ENCODE peak calls at places on chromosomes 1 and 21, in seven cellular contexts. I is H4; E is lung; T is GM03348; Q is stimulated activated CD4-positive, alpha-beta T cell treated with anti-CD3 and anti-CD28 coated beads, Interleukin-4, amount 100 ng/mL, for 1 hour; F is sigmoid colon; G is activated gamma-delta T cell treated with Interleukin-2 at 50 U/mL for 16 hours. B is an unnamed sample.

GRCh38 chr1:45640293-45640692 is 16.4 kb upstream of the CCDC17 start:
- DNase-seq in I (no peak), E (no peak), T (no peak), Q (no peak), F (no peak), G (no peak), B (no peak)

GRCh38 chr21:37165606-37166005 is 92.6 kb downstream of the TTC3 start:
- DNase-seq in I (no peak), E (no peak), T (peak; percentile 24), Q (no peak), F (no peak), G (no peak), B (no peak)

GRCh38 chr1:89936694-89937093 is 58.2 kb upstream of the ZNF326 start:
- DNase-seq in I (no peak), E (no peak), T (no peak), Q (no peak), F (no peak), G (no peak), B (no peak)

GRCh38 chr1:48245106-48245505 is 22.6 kb downstream of the SLC5A9 start:
- DNase-seq in I (no peak), E (peak; percentile 33), T (no peak), Q (no peak), F (no peak), G (no peak), B (no peak)

GRCh38 chr1:17819129-17819802 is 64.1 kb downstream of the ACTL8 start:
- DNase-seq in I (no peak), E (no peak), T (no peak), Q (no peak), F (no peak), G (no peak), B (peak; percentile 84)

GRCh38 chr1:180623579-180624347 is 8.1 kb upstream of the XPR1 start:
- DNase-seq in I (peak; percentile 14), E (no peak), T (peak; percentile 55), Q (no peak), F (no peak), G (no peak), B (no peak)

GRCh38 chr1:33311706-33312412 is 9.0 kb downstream of the A3GALT2 start:
- DNase-seq in I (no peak), E (no peak), T (no peak), Q (no peak), F (no peak), G (no peak), B (no peak)

GRCh38 chr1:106998431-106999002 is 58.0 kb upstream of the PRMT6 start:
- DNase-seq in I (no peak), E (no peak), T (no peak), Q (no peak), F (no peak), G (no peak), B (no peak)

GRCh38 chr1:245881767-245882391 is 625.2 kb downstream of the SMYD3 start:
- DNase-seq in I (no peak), E (no peak), T (no peak), Q (no peak), F (no peak), G (no peak), B (no peak)

GRCh38 chr1:104132386-104132973 is 382.8 kb downstream of the AMY1C start:
- DNase-seq in I (peak; percentile 49), E (no peak), T (no peak), Q (no peak), F (no peak), G (no peak), B (no peak)

GRCh38 chr1:156750932-156751723 is at the start of gene HDGF:
- DNase-seq in I (peak; percentile 3), E (peak; percentile 61), T (peak; percentile 63), Q (peak; percentile 51), F (peak; percentile 85), G (peak; percentile 30), B (no peak)

GRCh38 chr21:41943468-41944250 is 10.2 kb downstream of the C2CD2 start:
- DNase-seq in I (no peak), E (no peak), T (no peak), Q (no peak), F (no peak), G (no peak), B (no peak)

GRCh38 chr1:169698976-169699375 is 12.4 kb downstream of the SELL start:
- DNase-seq in I (no peak), E (no peak), T (no peak), Q (no peak), F (no peak), G (no peak), B (no peak)

B was measured in cardiac septum.